ENCODE peak calls at places on chromosome 22, in five cellular contexts. One of them, this sample, is unnamed.

GRCh38 chr22:19383292-19383691 is 48.2 kb downstream of the HIRA start:
- DNase-seq in ureter: no peak
- DNase-seq in heart right ventricle: no peak
- DNase-seq in fibroblast of villous mesenchyme: no peak
- DNase-seq in activated T-helper 1 cell treated with anti-CD3 and anti-CD28 coated beads, Interleukin-12 subunit alpha, Interleukin-12 subunit beta, Interleukin-2, Interleukin-4 antibody, amounts not matched to agents 30 ng/mL and 10 ng/mL and 1 ng/mL, durations not matched to agents 14 hours and 24 hours and 36 hours: no peak
- DNase-seq in this sample: peak

GRCh38 chr22:17366830-17367229 is 2.4 kb upstream of the CECR2 start:
- DNase-seq in ureter: no peak
- DNase-seq in heart right ventricle: peak
- DNase-seq in fibroblast of villous mesenchyme: no peak
- DNase-seq in activated T-helper 1 cell treated with anti-CD3 and anti-CD28 coated beads, Interleukin-12 subunit alpha, Interleukin-12 subunit beta, Interleukin-2, Interleukin-4 antibody, amounts not matched to agents 30 ng/mL and 10 ng/mL and 1 ng/mL, durations not matched to agents 14 hours and 24 hours and 36 hours: no peak
- DNase-seq in this sample: peak

GRCh38 chr22:44188986-44189630 is 8.4 kb downstream of the PARVG start:
- DNase-seq in ureter: no peak
- DNase-seq in heart right ventricle: no peak
- DNase-seq in fibroblast of villous mesenchyme: no peak
- DNase-seq in activated T-helper 1 cell treated with anti-CD3 and anti-CD28 coated beads, Interleukin-12 subunit alpha, Interleukin-12 subunit beta, Interleukin-2, Interleukin-4 antibody, amounts not matched to agents 30 ng/mL and 10 ng/mL and 1 ng/mL, durations not matched to agents 14 hours and 24 hours and 36 hours: no peak
- DNase-seq in this sample: no peak

GRCh38 chr22:35627267-35628041 is 10.3 kb upstream of the MB start:
- DNase-seq in ureter: peak
- DNase-seq in heart right ventricle: peak
- DNase-seq in fibroblast of villous mesenchyme: peak
- DNase-seq in activated T-helper 1 cell treated with anti-CD3 and anti-CD28 coated beads, Interleukin-12 subunit alpha, Interleukin-12 subunit beta, Interleukin-2, Interleukin-4 antibody, amounts not matched to agents 30 ng/mL and 10 ng/mL and 1 ng/mL, durations not matched to agents 14 hours and 24 hours and 36 hours: peak
- DNase-seq in this sample: peak

GRCh38 chr22:32696089-32696488 is 105.4 kb upstream of the TIMP3 start:
- DNase-seq in ureter: no peak
- DNase-seq in heart right ventricle: no peak
- DNase-seq in fibroblast of villous mesenchyme: peak
- DNase-seq in activated T-helper 1 cell treated with anti-CD3 and anti-CD28 coated beads, Interleukin-12 subunit alpha, Interleukin-12 subunit beta, Interleukin-2, Interleukin-4 antibody, amounts not matched to agents 30 ng/mL and 10 ng/mL and 1 ng/mL, durations not matched to agents 14 hours and 24 hours and 36 hours: no peak
- DNase-seq in this sample: no peak

GRCh38 chr22:37167981-37168647 is 18.4 kb upstream of the IL2RB start:
- DNase-seq in ureter: no peak
- DNase-seq in heart right ventricle: no peak
- DNase-seq in fibroblast of villous mesenchyme: no peak
- DNase-seq in activated T-helper 1 cell treated with anti-CD3 and anti-CD28 coated beads, Interleukin-12 subunit alpha, Interleukin-12 subunit beta, Interleukin-2, Interleukin-4 antibody, amounts not matched to agents 30 ng/mL and 10 ng/mL and 1 ng/mL, durations not matched to agents 14 hours and 24 hours and 36 hours: no peak
- DNase-seq in this sample: peak

GRCh38 chr22:36344106-36344827 is 43.5 kb downstream of the MYH9 start:
- DNase-seq in ureter: no peak
- DNase-seq in heart right ventricle: no peak
- DNase-seq in fibroblast of villous mesenchyme: no peak
- DNase-seq in activated T-helper 1 cell treated with anti-CD3 and anti-CD28 coated beads, Interleukin-12 subunit alpha, Interleukin-12 subunit beta, Interleukin-2, Interleukin-4 antibody, amounts not matched to agents 30 ng/mL and 10 ng/mL and 1 ng/mL, durations not matched to agents 14 hours and 24 hours and 36 hours: no peak
- DNase-seq in this sample: no peak

GRCh38 chr22:30989473-30989872 is 20.4 kb downstream of the TUG1 start:
- DNase-seq in ureter: no peak
- DNase-seq in heart right ventricle: no peak
- DNase-seq in fibroblast of villous mesenchyme: no peak
- DNase-seq in activated T-helper 1 cell treated with anti-CD3 and anti-CD28 coated beads, Interleukin-12 subunit alpha, Interleukin-12 subunit beta, Interleukin-2, Interleukin-4 antibody, amounts not matched to agents 30 ng/mL and 10 ng/mL and 1 ng/mL, durations not matched to agents 14 hours and 24 hours and 36 hours: no peak
- DNase-seq in this sample: no peak

GRCh38 chr22:46368422-46368821 is 32.9 kb downstream of the TRMU start:
- DNase-seq in ureter: no peak
- DNase-seq in heart right ventricle: peak
- DNase-seq in fibroblast of villous mesenchyme: no peak
- DNase-seq in activated T-helper 1 cell treated with anti-CD3 and anti-CD28 coated beads, Interleukin-12 subunit alpha, Interleukin-12 subunit beta, Interleukin-2, Interleukin-4 antibody, amounts not matched to agents 30 ng/mL and 10 ng/mL and 1 ng/mL, durations not matched to agents 14 hours and 24 hours and 36 hours: no peak
- DNase-seq in this sample: no peak

GRCh38 chr22:38398609-38399401 is 56.2 kb downstream of the KCNJ4 start:
- DNase-seq in ureter: peak
- DNase-seq in heart right ventricle: peak
- DNase-seq in fibroblast of villous mesenchyme: peak
- DNase-seq in activated T-helper 1 cell treated with anti-CD3 and anti-CD28 coated beads, Interleukin-12 subunit alpha, Interleukin-12 subunit beta, Interleukin-2, Interleukin-4 antibody, amounts not matched to agents 30 ng/mL and 10 ng/mL and 1 ng/mL, durations not matched to agents 14 hours and 24 hours and 36 hours: peak
- DNase-seq in this sample: peak

GRCh38 chr22:42742940-42743339 is 22.3 kb upstream of the A4GALT start:
- DNase-seq in ureter: no peak
- DNase-seq in heart right ventricle: peak
- DNase-seq in fibroblast of villous mesenchyme: no peak
- DNase-seq in activated T-helper 1 cell treated with anti-CD3 and anti-CD28 coated beads, Interleukin-12 subunit alpha, Interleukin-12 subunit beta, Interleukin-2, Interleukin-4 antibody, amounts not matched to agents 30 ng/mL and 10 ng/mL and 1 ng/mL, durations not matched to agents 14 hours and 24 hours and 36 hours: no peak
- DNase-seq in this sample: peak

GRCh38 chr22:26592368-26593015 is 2.6 kb upstream of the TPST2 start:
- DNase-seq in ureter: peak
- DNase-seq in heart right ventricle: no peak
- DNase-seq in fibroblast of villous mesenchyme: no peak
- DNase-seq in activated T-helper 1 cell treated with anti-CD3 and anti-CD28 coated beads, Interleukin-12 subunit alpha, Interleukin-12 subunit beta, Interleukin-2, Interleukin-4 antibody, amounts not matched to agents 30 ng/mL and 10 ng/mL and 1 ng/mL, durations not matched to agents 14 hours and 24 hours and 36 hours: peak
- DNase-seq in this sample: no peak

GRCh38 chr22:39463931-39464390 is 7.1 kb downstream of the MGAT3 start:
- DNase-seq in ureter: no peak
- DNase-seq in heart right ventricle: no peak
- DNase-seq in fibroblast of villous mesenchyme: no peak
- DNase-seq in activated T-helper 1 cell treated with anti-CD3 and anti-CD28 coated beads, Interleukin-12 subunit alpha, Interleukin-12 subunit beta, Interleukin-2, Interleukin-4 antibody, amounts not matched to agents 30 ng/mL and 10 ng/mL and 1 ng/mL, durations not matched to agents 14 hours and 24 hours and 36 hours: no peak
- DNase-seq in this sample: no peak

GRCh38 chr22:50486561-50487289 is at the start of gene MIOX:
- DNase-seq in ureter: no peak
- DNase-seq in heart right ventricle: no peak
- DNase-seq in fibroblast of villous mesenchyme: no peak
- DNase-seq in activated T-helper 1 cell treated with anti-CD3 and anti-CD28 coated beads, Interleukin-12 subunit alpha, Interleukin-12 subunit beta, Interleukin-2, Interleukin-4 antibody, amounts not matched to agents 30 ng/mL and 10 ng/mL and 1 ng/mL, durations not matched to agents 14 hours and 24 hours and 36 hours: no peak
- DNase-seq in this sample: no peak

GRCh38 chr22:44901301-44901700 is 108.5 kb downstream of the PHF21B start:
- DNase-seq in ureter: no peak
- DNase-seq in heart right ventricle: no peak
- DNase-seq in fibroblast of villous mesenchyme: peak
- DNase-seq in activated T-helper 1 cell treated with anti-CD3 and anti-CD28 coated beads, Interleukin-12 subunit alpha, Interleukin-12 subunit beta, Interleukin-2, Interleukin-4 antibody, amounts not matched to agents 30 ng/mL and 10 ng/mL and 1 ng/mL, durations not matched to agents 14 hours and 24 hours and 36 hours: no peak
- DNase-seq in this sample: peak

GRCh38 chr22:17672417-17672991 is 33.9 kb downstream of the BCL2L13 start:
- DNase-seq in ureter: no peak
- DNase-seq in heart right ventricle: no peak
- DNase-seq in fibroblast of villous mesenchyme: peak
- DNase-seq in activated T-helper 1 cell treated with anti-CD3 and anti-CD28 coated beads, Interleukin-12 subunit alpha, Interleukin-12 subunit beta, Interleukin-2, Interleukin-4 antibody, amounts not matched to agents 30 ng/mL and 10 ng/mL and 1 ng/mL, durations not matched to agents 14 hours and 24 hours and 36 hours: no peak
- DNase-seq in this sample: no peak

GRCh38 chr22:47797546-47797945 is 1035.1 kb downstream of the TBC1D22A start:
- DNase-seq in ureter: no peak
- DNase-seq in heart right ventricle: no peak
- DNase-seq in fibroblast of villous mesenchyme: no peak
- DNase-seq in activated T-helper 1 cell treated with anti-CD3 and anti-CD28 coated beads, Interleukin-12 subunit alpha, Interleukin-12 subunit beta, Interleukin-2, Interleukin-4 antibody, amounts not matched to agents 30 ng/mL and 10 ng/mL and 1 ng/mL, durations not matched to agents 14 hours and 24 hours and 36 hours: no peak
- DNase-seq in this sample: peak

GRCh38 chr22:17948101-17948500 is 76.3 kb downstream of the MICAL3 start:
- DNase-seq in ureter: no peak
- DNase-seq in heart right ventricle: no peak
- DNase-seq in fibroblast of villous mesenchyme: no peak
- DNase-seq in activated T-helper 1 cell treated with anti-CD3 and anti-CD28 coated beads, Interleukin-12 subunit alpha, Interleukin-12 subunit beta, Interleukin-2, Interleukin-4 antibody, amounts not matched to agents 30 ng/mL and 10 ng/mL and 1 ng/mL, durations not matched to agents 14 hours and 24 hours and 36 hours: no peak
- DNase-seq in this sample: no peak

GRCh38 chr22:27358096-27358870 is 443.3 kb downstream of the MN1 start:
- DNase-seq in ureter: no peak
- DNase-seq in heart right ventricle: no peak
- DNase-seq in fibroblast of villous mesenchyme: no peak
- DNase-seq in activated T-helper 1 cell treated with anti-CD3 and anti-CD28 coated beads, Interleukin-12 subunit alpha, Interleukin-12 subunit beta, Interleukin-2, Interleukin-4 antibody, amounts not matched to agents 30 ng/mL and 10 ng/mL and 1 ng/mL, durations not matched to agents 14 hours and 24 hours and 36 hours: no peak
- DNase-seq in this sample: no peak

GRCh38 chr22:29520851-29521250 is 32.7 kb downstream of the THOC5 start:
- DNase-seq in ureter: no peak
- DNase-seq in heart right ventricle: no peak
- DNase-seq in fibroblast of villous mesenchyme: peak
- DNase-seq in activated T-helper 1 cell treated with anti-CD3 and anti-CD28 coated beads, Interleukin-12 subunit alpha, Interleukin-12 subunit beta, Interleukin-2, Interleukin-4 antibody, amounts not matched to agents 30 ng/mL and 10 ng/mL and 1 ng/mL, durations not matched to agents 14 hours and 24 hours and 36 hours: no peak
- DNase-seq in this sample: no peak

GRCh38 chr22:38148252-38148651 is 33.4 kb downstream of the PLA2G6 start:
- DNase-seq in ureter: no peak
- DNase-seq in heart right ventricle: no peak
- DNase-seq in fibroblast of villous mesenchyme: peak
- DNase-seq in activated T-helper 1 cell treated with anti-CD3 and anti-CD28 coated beads, Interleukin-12 subunit alpha, Interleukin-12 subunit beta, Interleukin-2, Interleukin-4 antibody, amounts not matched to agents 30 ng/mL and 10 ng/mL and 1 ng/mL, durations not matched to agents 14 hours and 24 hours and 36 hours: no peak
- DNase-seq in this sample: peak

GRCh38 chr22:41902016-41902415 is 12.9 kb downstream of the SHISA8 start:
- DNase-seq in ureter: no peak
- DNase-seq in heart right ventricle: no peak
- DNase-seq in fibroblast of villous mesenchyme: no peak
- DNase-seq in activated T-helper 1 cell treated with anti-CD3 and anti-CD28 coated beads, Interleukin-12 subunit alpha, Interleukin-12 subunit beta, Interleukin-2, Interleukin-4 antibody, amounts not matched to agents 30 ng/mL and 10 ng/mL and 1 ng/mL, durations not matched to agents 14 hours and 24 hours and 36 hours: no peak
- DNase-seq in this sample: no peak

GRCh38 chr22:33851985-33852384 is 68.3 kb downstream of the LARGE1 start:
- DNase-seq in ureter: no peak
- DNase-seq in heart right ventricle: no peak
- DNase-seq in fibroblast of villous mesenchyme: peak
- DNase-seq in activated T-helper 1 cell treated with anti-CD3 and anti-CD28 coated beads, Interleukin-12 subunit alpha, Interleukin-12 subunit beta, Interleukin-2, Interleukin-4 antibody, amounts not matched to agents 30 ng/mL and 10 ng/mL and 1 ng/mL, durations not matched to agents 14 hours and 24 hours and 36 hours: no peak
- DNase-seq in this sample: no peak

This sample was measured in endodermal cell.